ENCODE peak calls at places on chromosome 20, in five cellular contexts. Z is mucosa of descending colon, G is hepatocyte, Y is BJ, E is breast epithelium. C is an unnamed sample.

GRCh38 chr20:50146732-50147662 is 6.5 kb downstream of the PEDS1 start:
- DNase-seq in Z (peak; percentile 78), G (no peak), Y (no peak), E (no peak), C (no peak)

GRCh38 chr20:36262440-36262839 is 26.2 kb downstream of the AAR2 start:
- DNase-seq in Z (no peak), G (no peak), Y (no peak), E (no peak), C (no peak)

GRCh38 chr20:38434770-38435554 is at the start of gene SNHG17:
- DNase-seq in Z (peak; percentile 95), G (peak; percentile 95), Y (peak; percentile 39), E (peak; percentile 92), C (peak; percentile 68)

GRCh38 chr20:44038681-44039123 is 124.0 kb downstream of the TOX2 start:
- DNase-seq in Z (no peak), G (no peak), Y (no peak), E (no peak), C (no peak)

GRCh38 chr20:60804918-60805631 is 447.0 kb upstream of the CDH4 start:
- DNase-seq in Z (no peak), G (no peak), Y (no peak), E (no peak), C (no peak)

GRCh38 chr20:21702553-21703467 is 2.7 kb upstream of the PAX1 start:
- DNase-seq in Z (no peak), G (peak; percentile 81), Y (no peak), E (peak; percentile 69), C (no peak)

GRCh38 chr20:47927385-47927851 is 142.1 kb upstream of the SULF2 start:
- DNase-seq in Z (no peak), G (no peak), Y (no peak), E (no peak), C (no peak)

GRCh38 chr20:7722564-7722963 is 217.7 kb downstream of the HAO1 start:
- DNase-seq in Z (no peak), G (no peak), Y (no peak), E (no peak), C (no peak)

GRCh38 chr20:54545959-54546358 is 70.6 kb downstream of the DOK5 start:
- DNase-seq in Z (no peak), G (no peak), Y (no peak), E (no peak), C (no peak)

GRCh38 chr20:45863543-45864470 is 6.4 kb downstream of the ZSWIM3 start:
- DNase-seq in Z (no peak), G (peak; percentile 46), Y (no peak), E (no peak), C (no peak)

GRCh38 chr20:47231382-47232042 is 125.0 kb downstream of the ZMYND8 start:
- DNase-seq in Z (no peak), G (no peak), Y (no peak), E (no peak), C (no peak)

GRCh38 chr20:57043091-57043490 is 223.3 kb downstream of the BMP7 start:
- DNase-seq in Z (no peak), G (no peak), Y (no peak), E (no peak), C (no peak)

GRCh38 chr20:56865055-56865454 is 235.9 kb downstream of the TFAP2C start:
- DNase-seq in Z (no peak), G (no peak), Y (no peak), E (no peak), C (no peak)

GRCh38 chr20:43843096-43843964 is 71.3 kb upstream of the TOX2 start:
- DNase-seq in Z (no peak), G (no peak), Y (peak; percentile 44), E (no peak), C (no peak)

GRCh38 chr20:62500237-62500864 is 24.6 kb upstream of the GATA5 start:
- DNase-seq in Z (peak; percentile 76), G (peak; percentile 87), Y (no peak), E (peak; percentile 77), C (peak; percentile 86)

GRCh38 chr20:53291548-53291947 is 302.1 kb downstream of the ZNF217 start:
- DNase-seq in Z (no peak), G (no peak), Y (no peak), E (no peak), C (no peak)

GRCh38 chr20:43840382-43841070 is 74.1 kb upstream of the TOX2 start:
- DNase-seq in Z (no peak), G (no peak), Y (no peak), E (no peak), C (no peak)

GRCh38 chr20:44279228-44279627 is 31.8 kb downstream of the FITM2 start:
- DNase-seq in Z (no peak), G (no peak), Y (no peak), E (no peak), C (no peak)

GRCh38 chr20:51512645-51513044 is 29.9 kb downstream of the NFATC2 start:
- DNase-seq in Z (no peak), G (no peak), Y (no peak), E (no peak), C (no peak)

GRCh38 chr20:46344488-46345162 is 36.3 kb upstream of the CDH22 start:
- DNase-seq in Z (no peak), G (no peak), Y (no peak), E (no peak), C (no peak)

GRCh38 chr20:53282217-53282955 is 310.2 kb downstream of the TSHZ2 start:
- DNase-seq in Z (no peak), G (no peak), Y (no peak), E (no peak), C (no peak)

GRCh38 chr20:39960522-39961420 is 728.3 kb downstream of the MAFB start:
- DNase-seq in Z (no peak), G (no peak), Y (no peak), E (no peak), C (no peak)

GRCh38 chr20:45080867-45081616 is 19.9 kb downstream of the KCNS1 start:
- DNase-seq in Z (no peak), G (no peak), Y (no peak), E (no peak), C (no peak)

GRCh38 chr20:6157345-6157744 is 34.5 kb upstream of the FERMT1 start:
- DNase-seq in Z (no peak), G (no peak), Y (no peak), E (no peak), C (no peak)
- TF ChIP-seq CTCF in Z (no peak), G (no peak), Y (no peak), E (no peak), C (no peak)

GRCh38 chr20:3248993-3249347 is 10.0 kb upstream of the SLC4A11 start:
- DNase-seq in Z (no peak), G (no peak), Y (no peak), E (no peak), C (no peak)
- TF ChIP-seq CTCF in Z (no peak), G (no peak), Y (no peak), E (no peak), C (no peak)

GRCh38 chr20:58691773-58692578 is 624 bp upstream of the NPEPL1 start:
- DNase-seq in Z (no peak), G (no peak), Y (no peak), E (no peak), C (no peak)
- TF ChIP-seq CTCF in Z (no peak), G (no peak), Y (no peak), E (no peak), C (no peak)

DNA sequence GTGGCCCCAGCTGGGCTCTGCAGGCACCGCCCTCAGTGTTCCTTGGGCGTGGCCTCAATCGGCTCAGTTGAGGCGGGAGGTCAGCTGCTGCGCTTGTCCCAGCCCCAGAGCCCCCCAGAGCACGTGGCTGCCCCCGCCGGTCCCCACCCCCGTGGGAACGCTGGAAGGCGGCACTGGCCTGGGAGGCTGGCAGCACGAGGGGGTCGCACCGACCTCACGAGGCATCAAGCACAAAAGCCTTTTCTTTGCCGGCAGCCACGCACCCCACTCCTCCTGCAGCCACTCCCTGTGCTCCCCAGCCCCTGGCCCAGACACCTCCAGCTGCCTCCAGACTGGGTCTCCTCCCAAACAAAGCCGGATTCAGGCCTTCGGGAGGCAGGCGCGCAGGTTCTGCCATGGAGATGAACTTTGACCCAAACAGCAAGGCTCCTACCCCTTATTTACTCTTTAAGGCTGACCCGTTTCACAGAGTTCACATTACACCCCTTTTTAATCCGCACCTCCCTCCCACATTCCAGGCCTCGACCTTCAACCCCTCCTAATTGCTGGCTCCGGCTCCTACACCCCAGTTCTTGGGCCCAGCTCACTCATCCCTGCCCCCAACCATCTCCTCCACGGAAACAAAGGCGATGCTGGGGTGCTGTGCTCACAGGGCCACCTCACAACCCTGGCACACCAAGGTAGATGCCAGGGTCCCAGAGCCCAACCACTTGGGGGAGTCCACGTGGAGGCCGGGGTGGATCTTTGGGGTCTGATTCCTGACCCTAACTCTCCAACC is 111.7 kb downstream of the NOL4L start:
- DNase-seq in Z (no peak), G (no peak), Y (no peak), E (no peak), C (no peak)
- TF ChIP-seq CTCF in Z (no peak), G (no peak), Y (no peak), E (no peak), C (no peak)

GRCh38 chr20:19774086-19774933 is 16.3 kb downstream of the RIN2 start:
- DNase-seq in Z (no peak), G (no peak), Y (no peak), E (no peak), C (no peak)
- TF ChIP-seq CTCF in Z (no peak), G (no peak), Y (no peak), E (no peak), C (no peak)

C was measured in D721Med.